ENCODE peak calls at places on chromosomes 3 and 15, in eight cellular contexts. M, D, C, T, R, L, F and Z are unnamed samples.

GRCh38 chr3:151460774-151461450 is at the start of gene IGSF10:
- DNase-seq in F (no peak), C (no peak), D (no peak), L (no peak), R (peak; percentile 11), T (peak; percentile 42), M (peak; percentile 39), Z (no peak)

GRCh38 chr15:92884813-92885461 is 15.2 kb upstream of the CHD2 start:
- DNase-seq in L (no peak), C (no peak), F (no peak), T (no peak), R (no peak), D (no peak), M (no peak), Z (no peak)

GRCh38 chr3:147370316-147370715 is 36.0 kb downstream of the ZIC4 start:
- DNase-seq in M (no peak), F (no peak), C (no peak), R (no peak), D (no peak), T (no peak), L (no peak), Z (no peak)

GRCh38 chr3:43105224-43105596 is 669 bp downstream of the POMGNT2 start:
- DNase-seq in M (peak; percentile 22), C (no peak), T (no peak), D (no peak), L (peak; percentile 47), F (no peak), R (no peak), Z (no peak)

GRCh38 chr3:150972379-150972985 is at the start of gene CLRN1:
- DNase-seq in T (no peak), D (no peak), R (no peak), M (no peak), L (no peak), C (no peak), F (no peak), Z (no peak)

GRCh38 chr15:40909662-40910625 is 15.7 kb downstream of the VPS18 start:
- DNase-seq in T (no peak), L (no peak), M (peak; percentile 42), F (peak; percentile 58), D (no peak), R (no peak), C (no peak), Z (peak; percentile 60)

GRCh38 chr3:69326821-69327433 is 59.0 kb downstream of the FRMD4B start:
- DNase-seq in R (peak; percentile 49), F (no peak), L (peak; percentile 83), M (no peak), T (no peak), D (no peak), C (no peak), Z (no peak)

GRCh38 chr15:65757256-65757655 is 34.8 kb downstream of the DENND4A start:
- DNase-seq in M (no peak), R (no peak), L (no peak), C (no peak), F (no peak), D (no peak), T (no peak), Z (no peak)

GRCh38 chr3:158403013-158403412 is 168.0 kb upstream of the MLF1 start:
- DNase-seq in M (no peak), R (no peak), F (no peak), T (no peak), C (no peak), L (no peak), D (no peak), Z (no peak)

GRCh38 chr3:58386966-58387365 is 46.7 kb downstream of the PDHB start:
- DNase-seq in F (no peak), T (no peak), M (no peak), D (peak; percentile 88), L (no peak), R (no peak), C (no peak), Z (peak; percentile 29)

GRCh38 chr3:112519424-112520001 is 20.2 kb upstream of the BTLA start:
- DNase-seq in D (peak; percentile 90), R (peak; percentile 54), F (peak; percentile 27), M (peak; percentile 15), T (no peak), L (peak; percentile 47), C (peak; percentile 36), Z (peak; percentile 4)

GRCh38 chr3:112097378-112097777 is 11.2 kb downstream of the C3orf52 start:
- DNase-seq in L (peak; percentile 42), C (peak; percentile 99), R (no peak), D (peak; percentile 100), M (peak; percentile 89), T (no peak), F (peak; percentile 97), Z (peak; percentile 98)

GRCh38 chr3:126406389-126407296 is 11.9 kb downstream of the CFAP100 start:
- DNase-seq in M (no peak), R (no peak), C (no peak), L (no peak), F (no peak), D (no peak), T (no peak), Z (no peak)
- TF ChIP-seq CTCF in M (no peak), R (no peak), C (no peak), L (no peak), F (no peak), D (no peak), T (no peak), Z (no peak)

GRCh38 chr15:59104602-59104911 is 389 bp upstream of the CCNB2 start:
- DNase-seq in D (no peak), C (no peak), F (no peak), R (no peak), L (no peak), M (no peak), T (no peak), Z (no peak)

GRCh38 chr15:59111267-59111666 is 6.3 kb downstream of the CCNB2 start:
- DNase-seq in T (no peak), C (no peak), L (no peak), R (no peak), M (no peak), D (no peak), F (no peak), Z (no peak)

GRCh38 chr15:59104912-59105732 is at the start of gene CCNB2:
- DNase-seq in F (peak; percentile 71), C (peak; percentile 79), R (peak; percentile 97), T (peak; percentile 84), L (peak; percentile 92), M (peak; percentile 78), D (peak; percentile 90), Z (peak; percentile 69)

DNA sequence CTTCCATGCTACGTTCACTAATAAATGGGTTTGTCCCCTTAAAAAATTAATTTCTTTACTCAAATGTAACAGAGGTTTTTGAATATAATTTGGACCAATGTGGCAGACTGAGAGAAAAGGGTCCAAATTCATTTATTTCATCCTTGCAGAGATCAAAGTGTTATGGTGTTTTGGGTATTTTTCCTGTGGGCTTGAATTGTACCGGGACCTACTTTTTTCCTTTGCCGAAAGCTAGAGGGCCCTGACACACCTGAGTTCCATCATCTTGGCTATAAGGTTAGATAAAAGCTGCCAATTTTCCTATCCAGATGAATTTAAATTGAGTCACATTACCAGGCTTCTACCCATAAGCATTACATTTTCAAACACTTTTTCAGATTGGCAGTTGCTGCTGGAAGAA is 893 bp downstream of the CCNB2 start:
- DNase-seq in D (no peak), R (peak; percentile 27), C (no peak), T (no peak), M (no peak), L (no peak), F (no peak), Z (no peak)
- TF ChIP-seq CTCF in D (peak; percentile 25), R (no peak), C (no peak), T (no peak), M (no peak), L (no peak), F (no peak), Z (peak; percentile 16)

GRCh38 chr3:4313606-4314308 is 10.6 kb downstream of the SETMAR start:
- DNase-seq in M (no peak), C (no peak), T (no peak), L (no peak), D (peak; percentile 28), R (no peak), F (no peak), Z (no peak)

GRCh38 chr3:4309476-4310121 is 6.4 kb downstream of the SETMAR start:
- DNase-seq in T (no peak), C (no peak), D (no peak), F (no peak), L (no peak), M (no peak), R (no peak), Z (no peak)

GRCh38 chr3:4311496-4311895 is 8.3 kb downstream of the SETMAR start:
- DNase-seq in R (no peak), D (no peak), L (no peak), F (no peak), M (no peak), T (no peak), C (no peak), Z (no peak)

GRCh38 chr3:4310971-4311370 is 7.8 kb downstream of the SETMAR start:
- DNase-seq in C (no peak), M (no peak), L (no peak), D (no peak), R (no peak), F (no peak), T (no peak), Z (no peak)

DNA sequence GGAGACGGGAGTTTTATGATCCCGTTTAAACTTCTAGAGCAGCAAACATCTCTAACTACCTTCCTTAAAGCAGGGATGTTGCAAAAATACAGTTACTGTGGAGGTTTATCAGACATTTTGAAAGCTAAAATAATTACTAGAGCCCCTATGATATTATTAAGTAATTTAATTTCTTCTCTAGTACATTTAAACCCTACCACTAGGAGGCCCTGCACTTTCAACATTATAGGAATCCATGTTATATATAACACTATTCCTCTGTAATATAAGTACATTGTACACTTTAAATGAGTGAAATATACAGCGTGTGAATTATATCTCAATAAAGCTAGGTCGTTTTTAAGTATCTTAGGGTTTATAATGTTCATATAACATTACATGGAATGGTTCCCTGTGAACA is 11.5 kb downstream of the SETMAR start:
- DNase-seq in R (no peak), F (no peak), D (no peak), T (no peak), C (no peak), L (no peak), M (no peak), Z (no peak)
- TF ChIP-seq CTCF in R (no peak), F (peak; percentile 31), D (peak; percentile 39), T (peak; percentile 34), C (peak; percentile 27), L (peak; percentile 46), M (no peak), Z (peak; percentile 33)

GRCh38 chr3:188937389-188937788 is 234.4 kb upstream of the TPRG1 start:
- DNase-seq in M (no peak), F (no peak), L (no peak), C (no peak), T (no peak), D (peak; percentile 26), R (no peak), Z (no peak)

GRCh38 chr3:188938999-188939398 is 232.8 kb upstream of the TPRG1 start:
- DNase-seq in D (no peak), M (no peak), C (no peak), R (no peak), L (no peak), T (no peak), F (no peak), Z (no peak)

GRCh38 chr3:188940213-188940914 is 231.4 kb upstream of the TPRG1 start:
- DNase-seq in R (no peak), C (no peak), L (no peak), M (no peak), D (no peak), F (no peak), T (no peak), Z (no peak)

GRCh38 chr3:188939799-188940198 is 232.0 kb upstream of the TPRG1 start:
- DNase-seq in D (no peak), T (no peak), F (no peak), R (no peak), L (no peak), C (no peak), M (no peak), Z (no peak)

GRCh38 chr3:188936597-188937107 is 235.1 kb upstream of the TPRG1 start:
- DNase-seq in F (no peak), L (no peak), R (no peak), M (no peak), C (no peak), D (peak; percentile 40), T (no peak), Z (no peak)
- TF ChIP-seq CTCF in F (no peak), L (no peak), R (no peak), M (no peak), C (no peak), D (no peak), T (no peak), Z (no peak)